ENCODE peak calls at places on chromosomes 12 and 14, in six cellular contexts. P is stimulated activated CD4-positive, alpha-beta T cell treated with anti-CD3 and anti-CD28 coated beads, Interleukin-4, amount 100 ng/mL, for 48 hours; J is heart left ventricle; A is NB4; O is activated T-cell treated with anti-CD3 and anti-CD28 coated beads for 48 hours; D is fibroblast of lung. R is an unnamed sample.

GRCh38 chr14:63928744-63929174 is 76.0 kb downstream of the SYNE2 start:
- DNase-seq in P (no peak), J (no peak), A (no peak), O (no peak), D (peak), R (no peak)

GRCh38 chr14:61188936-61189808 is 92.0 kb downstream of the TMEM30B start:
- DNase-seq in P (peak), J (peak), A (peak), O (peak), D (peak), R (peak)

GRCh38 chr12:24378548-24379011 is 429.1 kb upstream of the SOX5 start:
- DNase-seq in P (no peak), J (no peak), A (no peak), O (no peak), D (peak), R (peak)

GRCh38 chr12:62933220-62933870 is 1.6 kb downstream of the PPM1H start:
- DNase-seq in P (no peak), J (peak), A (no peak), O (no peak), D (no peak), R (no peak)

GRCh38 chr14:100972134-100972905 is 68.8 kb upstream of the RTL1 start:
- DNase-seq in P (no peak), J (no peak), A (no peak), O (no peak), D (peak), R (no peak)

GRCh38 chr12:110186059-110186458 is 61.9 kb downstream of the IFT81 start:
- DNase-seq in P (no peak), J (no peak), A (no peak), O (no peak), D (no peak), R (no peak)

GRCh38 chr14:90454041-90455000 is 57.5 kb downstream of the CALM1 start:
- DNase-seq in P (peak), J (peak), A (peak), O (no peak), D (peak), R (peak)

GRCh38 chr14:101634453-101635237 is 73.3 kb downstream of the DIO3 start:
- DNase-seq in P (no peak), J (no peak), A (no peak), O (no peak), D (no peak), R (no peak)

GRCh38 chr12:53616950-53617349 is 9.2 kb downstream of the ATF7 start:
- DNase-seq in P (no peak), J (no peak), A (peak), O (no peak), D (no peak), R (no peak)

GRCh38 chr12:63967358-63967757 is 122.9 kb downstream of the SRGAP1 start:
- DNase-seq in P (no peak), J (no peak), A (no peak), O (no peak), D (peak), R (no peak)

GRCh38 chr12:65121049-65121955 is at the start of gene WIF1:
- DNase-seq in P (peak), J (peak), A (no peak), O (peak), D (peak), R (no peak)

GRCh38 chr12:20629414-20630156 is 65.5 kb upstream of the SLCO1C1 start:
- DNase-seq in P (no peak), J (no peak), A (peak), O (no peak), D (peak), R (peak)

GRCh38 chr14:21231020-21231652 is 38.1 kb downstream of the HNRNPC start:
- DNase-seq in P (no peak), J (no peak), A (no peak), O (no peak), D (no peak), R (no peak)

GRCh38 chr14:60035177-60035576 is 56.5 kb upstream of the PCNX4 start:
- DNase-seq in P (no peak), J (no peak), A (no peak), O (no peak), D (no peak), R (no peak)

GRCh38 chr12:102216086-102216691 is 18.6 kb upstream of the PMCH start:
- DNase-seq in P (no peak), J (no peak), A (peak), O (no peak), D (peak), R (no peak)

GRCh38 chr12:67472551-67472950 is 176.0 kb upstream of the DYRK2 start:
- DNase-seq in P (no peak), J (peak), A (no peak), O (no peak), D (no peak), R (no peak)

GRCh38 chr12:115522010-115522409 is 755.5 kb downstream of the MED13L start:
- DNase-seq in P (no peak), J (no peak), A (no peak), O (no peak), D (no peak), R (no peak)